ENCODE peak calls at places on chromosomes 16 and 17, in ten cellular contexts. One of them, this sample, is unnamed. For H3K27me3, the result is how much of the 10 kb centered on the place peaks cover.

GRCh38 chr16:10121496-10121895 is 60.7 kb downstream of the GRIN2A start:
- DNase-seq in heart right ventricle: no peak
- DNase-seq in HL-60: no peak
- DNase-seq in MG63: peak
- DNase-seq in tibial nerve: no peak
- DNase-seq in thoracic aorta: no peak
- DNase-seq in heart left ventricle: no peak
- DNase-seq in tibial artery: no peak
- DNase-seq in CD8-positive, alpha-beta memory T cell: no peak
- DNase-seq in IMR-90: peak
- DNase-seq in this sample: no peak

GRCh38 chr17:80941743-80942211 is 49.9 kb upstream of the CHMP6 start:
- DNase-seq in heart right ventricle: peak
- DNase-seq in HL-60: no peak
- DNase-seq in MG63: no peak
- DNase-seq in tibial nerve: no peak
- DNase-seq in thoracic aorta: no peak
- DNase-seq in heart left ventricle: peak
- DNase-seq in tibial artery: peak
- DNase-seq in CD8-positive, alpha-beta memory T cell: no peak
- DNase-seq in IMR-90: peak
- DNase-seq in this sample: no peak

GRCh38 chr17:27559996-27560481 is 70.9 kb upstream of the LGALS9 start:
- DNase-seq in heart right ventricle: peak
- DNase-seq in HL-60: no peak
- DNase-seq in MG63: peak
- DNase-seq in tibial nerve: peak
- DNase-seq in thoracic aorta: no peak
- DNase-seq in heart left ventricle: peak
- DNase-seq in tibial artery: peak
- DNase-seq in CD8-positive, alpha-beta memory T cell: no peak
- DNase-seq in IMR-90: peak
- DNase-seq in this sample: peak

GRCh38 chr17:64964796-64965195 is 45.5 kb upstream of the LRRC37A3 start:
- DNase-seq in heart right ventricle: no peak
- DNase-seq in HL-60: no peak
- DNase-seq in MG63: no peak
- DNase-seq in tibial nerve: no peak
- DNase-seq in thoracic aorta: no peak
- DNase-seq in heart left ventricle: no peak
- DNase-seq in tibial artery: no peak
- DNase-seq in CD8-positive, alpha-beta memory T cell: no peak
- DNase-seq in IMR-90: no peak
- DNase-seq in this sample: no peak

GRCh38 chr17:35872581-35872980 is 3.9 kb upstream of the HEATR9 start:
- DNase-seq in heart right ventricle: no peak
- DNase-seq in HL-60: no peak
- DNase-seq in MG63: no peak
- DNase-seq in tibial nerve: no peak
- DNase-seq in thoracic aorta: no peak
- DNase-seq in heart left ventricle: no peak
- DNase-seq in tibial artery: no peak
- DNase-seq in CD8-positive, alpha-beta memory T cell: no peak
- DNase-seq in IMR-90: no peak
- DNase-seq in this sample: no peak

GRCh38 chr17:17776889-17777288 is 59.9 kb downstream of the SREBF1 start:
- DNase-seq in heart right ventricle: no peak
- DNase-seq in HL-60: no peak
- DNase-seq in MG63: no peak
- DNase-seq in tibial nerve: no peak
- DNase-seq in thoracic aorta: no peak
- DNase-seq in heart left ventricle: no peak
- DNase-seq in tibial artery: no peak
- DNase-seq in CD8-positive, alpha-beta memory T cell: no peak
- DNase-seq in IMR-90: no peak
- DNase-seq in this sample: no peak

GRCh38 chr17:76641501-76641900 is 2.1 kb downstream of the ST6GALNAC1 start:
- DNase-seq in heart right ventricle: no peak
- DNase-seq in HL-60: no peak
- DNase-seq in MG63: no peak
- DNase-seq in tibial nerve: no peak
- DNase-seq in thoracic aorta: no peak
- DNase-seq in heart left ventricle: no peak
- DNase-seq in tibial artery: no peak
- DNase-seq in CD8-positive, alpha-beta memory T cell: no peak
- DNase-seq in IMR-90: no peak
- DNase-seq in this sample: no peak

GRCh38 chr16:85484337-85485295 is 128.5 kb upstream of the GSE1 start:
- DNase-seq in heart right ventricle: no peak
- DNase-seq in HL-60: no peak
- DNase-seq in MG63: no peak
- DNase-seq in tibial nerve: no peak
- DNase-seq in thoracic aorta: no peak
- DNase-seq in heart left ventricle: no peak
- DNase-seq in tibial artery: no peak
- DNase-seq in CD8-positive, alpha-beta memory T cell: no peak
- DNase-seq in IMR-90: no peak
- DNase-seq in this sample: no peak

GRCh38 chr16:23339781-23340180 is 37.7 kb downstream of the SCNN1B start:
- DNase-seq in heart right ventricle: no peak
- DNase-seq in HL-60: no peak
- DNase-seq in MG63: no peak
- DNase-seq in tibial nerve: no peak
- DNase-seq in thoracic aorta: no peak
- DNase-seq in heart left ventricle: no peak
- DNase-seq in tibial artery: no peak
- DNase-seq in CD8-positive, alpha-beta memory T cell: no peak
- DNase-seq in IMR-90: no peak
- DNase-seq in this sample: no peak

GRCh38 chr17:27603870-27604794 is 26.9 kb upstream of the LGALS9 start:
- DNase-seq in heart right ventricle: no peak
- DNase-seq in HL-60: no peak
- DNase-seq in MG63: no peak
- DNase-seq in tibial nerve: no peak
- DNase-seq in thoracic aorta: no peak
- DNase-seq in heart left ventricle: no peak
- DNase-seq in tibial artery: no peak
- DNase-seq in CD8-positive, alpha-beta memory T cell: no peak
- DNase-seq in IMR-90: no peak
- DNase-seq in this sample: no peak

GRCh38 chr17:77833769-77834168 is 124.7 kb upstream of the TNRC6C start:
- DNase-seq in heart right ventricle: no peak
- DNase-seq in HL-60: no peak
- DNase-seq in MG63: no peak
- DNase-seq in tibial nerve: no peak
- DNase-seq in thoracic aorta: no peak
- DNase-seq in heart left ventricle: no peak
- DNase-seq in tibial artery: no peak
- DNase-seq in CD8-positive, alpha-beta memory T cell: no peak
- DNase-seq in IMR-90: no peak
- DNase-seq in this sample: no peak

GRCh38 chr16:86566601-86566965 is at the start of gene FOXC2:
- DNase-seq in heart right ventricle: peak
- DNase-seq in HL-60: no peak
- DNase-seq in MG63: peak
- DNase-seq in tibial nerve: peak
- DNase-seq in thoracic aorta: peak
- DNase-seq in heart left ventricle: peak
- DNase-seq in tibial artery: peak
- DNase-seq in CD8-positive, alpha-beta memory T cell: peak
- DNase-seq in IMR-90: peak
- DNase-seq in this sample: peak
- H3K4me3 ChIP-seq in heart right ventricle: peak
- H3K4me3 ChIP-seq in HL-60: no peak
- H3K4me3 ChIP-seq in MG63: peak
- H3K4me3 ChIP-seq in tibial nerve: peak
- H3K4me3 ChIP-seq in thoracic aorta: peak
- H3K4me3 ChIP-seq in heart left ventricle: peak
- H3K4me3 ChIP-seq in tibial artery: peak
- H3K4me3 ChIP-seq in CD8-positive, alpha-beta memory T cell: no peak
- H3K4me3 ChIP-seq in IMR-90: peak
- H3K4me3 ChIP-seq in this sample: peak

DNA sequence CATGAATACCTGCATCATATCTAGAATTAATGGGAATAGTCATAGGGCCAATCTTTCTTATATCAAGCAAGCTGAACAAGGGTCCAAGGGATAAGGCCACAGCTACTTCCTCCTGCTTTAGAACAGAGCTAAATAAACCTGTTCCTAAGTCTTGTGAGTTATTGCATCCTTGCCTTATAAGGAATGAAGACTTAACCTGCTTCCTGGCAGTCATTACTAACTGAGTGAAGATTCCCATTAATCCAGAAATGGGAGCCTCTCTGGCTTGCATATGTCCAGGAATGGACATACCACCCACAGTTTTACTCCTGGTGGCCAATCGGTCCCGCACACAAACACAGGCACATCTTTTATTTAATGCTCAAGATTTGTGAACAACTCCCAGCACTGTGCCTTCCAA is 35.9 kb upstream of the SKAP1 start:
- DNase-seq in heart right ventricle: no peak
- DNase-seq in HL-60: no peak
- DNase-seq in MG63: no peak
- DNase-seq in tibial nerve: no peak
- DNase-seq in thoracic aorta: no peak
- DNase-seq in heart left ventricle: no peak
- DNase-seq in tibial artery: no peak
- DNase-seq in CD8-positive, alpha-beta memory T cell: no peak
- DNase-seq in IMR-90: no peak
- DNase-seq in this sample: no peak
- H3K27me3 ChIP-seq in heart right ventricle: under half
- H3K27me3 ChIP-seq in HL-60: under half
- H3K27me3 ChIP-seq in MG63: under half
- H3K27me3 ChIP-seq in tibial nerve: under half
- H3K27me3 ChIP-seq in thoracic aorta: under half
- H3K27me3 ChIP-seq in heart left ventricle: under half
- H3K27me3 ChIP-seq in tibial artery: half or more
- H3K27me3 ChIP-seq in CD8-positive, alpha-beta memory T cell: under half
- H3K27me3 ChIP-seq in IMR-90: under half
- H3K27me3 ChIP-seq in this sample: under half

GRCh38 chr17:4585203-4585939 is 1.0 kb downstream of the SMTNL2 start:
- DNase-seq in heart right ventricle: no peak
- DNase-seq in HL-60: no peak
- DNase-seq in MG63: no peak
- DNase-seq in tibial nerve: no peak
- DNase-seq in thoracic aorta: no peak
- DNase-seq in heart left ventricle: no peak
- DNase-seq in tibial artery: no peak
- DNase-seq in CD8-positive, alpha-beta memory T cell: no peak
- DNase-seq in IMR-90: no peak
- DNase-seq in this sample: no peak
- H3K4me3 ChIP-seq in heart right ventricle: peak
- H3K4me3 ChIP-seq in HL-60: no peak
- H3K4me3 ChIP-seq in MG63: no peak
- H3K4me3 ChIP-seq in tibial nerve: no peak
- H3K4me3 ChIP-seq in thoracic aorta: no peak
- H3K4me3 ChIP-seq in heart left ventricle: peak
- H3K4me3 ChIP-seq in tibial artery: peak
- H3K4me3 ChIP-seq in CD8-positive, alpha-beta memory T cell: no peak
- H3K4me3 ChIP-seq in IMR-90: no peak
- H3K4me3 ChIP-seq in this sample: no peak

GRCh38 chr17:40005527-40005926 is 9.7 kb upstream of the CSF3 start:
- DNase-seq in heart right ventricle: no peak
- DNase-seq in HL-60: no peak
- DNase-seq in MG63: no peak
- DNase-seq in tibial nerve: no peak
- DNase-seq in thoracic aorta: no peak
- DNase-seq in heart left ventricle: no peak
- DNase-seq in tibial artery: no peak
- DNase-seq in CD8-positive, alpha-beta memory T cell: no peak
- DNase-seq in IMR-90: no peak
- DNase-seq in this sample: no peak

GRCh38 chr17:40004712-40005111 is 10.5 kb upstream of the CSF3 start:
- DNase-seq in heart right ventricle: no peak
- DNase-seq in HL-60: no peak
- DNase-seq in MG63: no peak
- DNase-seq in tibial nerve: no peak
- DNase-seq in thoracic aorta: no peak
- DNase-seq in heart left ventricle: no peak
- DNase-seq in tibial artery: no peak
- DNase-seq in CD8-positive, alpha-beta memory T cell: no peak
- DNase-seq in IMR-90: no peak
- DNase-seq in this sample: no peak

GRCh38 chr17:39999067-39999466 is 16.2 kb upstream of the CSF3 start:
- DNase-seq in heart right ventricle: no peak
- DNase-seq in HL-60: no peak
- DNase-seq in MG63: no peak
- DNase-seq in tibial nerve: no peak
- DNase-seq in thoracic aorta: no peak
- DNase-seq in heart left ventricle: no peak
- DNase-seq in tibial artery: no peak
- DNase-seq in CD8-positive, alpha-beta memory T cell: no peak
- DNase-seq in IMR-90: peak
- DNase-seq in this sample: no peak

GRCh38 chr17:40000161-40000560 is 15.1 kb upstream of the CSF3 start:
- DNase-seq in heart right ventricle: no peak
- DNase-seq in HL-60: no peak
- DNase-seq in MG63: no peak
- DNase-seq in tibial nerve: no peak
- DNase-seq in thoracic aorta: no peak
- DNase-seq in heart left ventricle: no peak
- DNase-seq in tibial artery: no peak
- DNase-seq in CD8-positive, alpha-beta memory T cell: no peak
- DNase-seq in IMR-90: no peak
- DNase-seq in this sample: no peak

DNA sequence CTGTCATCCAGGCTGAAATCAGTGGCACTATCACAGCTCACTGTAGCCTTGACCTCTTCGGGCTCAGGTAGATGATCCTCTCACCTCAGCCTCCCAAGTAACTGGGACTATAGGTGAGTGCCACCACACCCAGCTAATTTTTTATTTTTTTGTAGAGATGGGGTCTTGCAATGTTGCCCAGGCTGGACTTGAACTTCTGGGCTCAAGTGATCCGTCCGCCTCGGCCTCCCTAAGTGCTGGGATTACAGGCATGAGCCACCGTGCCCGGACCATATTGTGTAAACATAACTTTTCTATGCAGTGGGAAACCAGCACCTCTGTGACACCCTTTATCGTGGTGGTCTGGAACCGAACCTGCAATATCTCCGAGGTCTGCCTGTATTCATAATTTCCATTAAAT is 11.2 kb upstream of the CSF3 start:
- DNase-seq in heart right ventricle: no peak
- DNase-seq in HL-60: no peak
- DNase-seq in MG63: no peak
- DNase-seq in tibial nerve: no peak
- DNase-seq in thoracic aorta: no peak
- DNase-seq in heart left ventricle: no peak
- DNase-seq in tibial artery: no peak
- DNase-seq in CD8-positive, alpha-beta memory T cell: no peak
- DNase-seq in IMR-90: no peak
- DNase-seq in this sample: no peak
- H3K27me3 ChIP-seq in heart right ventricle: under half
- H3K27me3 ChIP-seq in HL-60: under half
- H3K27me3 ChIP-seq in MG63: under half
- H3K27me3 ChIP-seq in tibial nerve: under half
- H3K27me3 ChIP-seq in thoracic aorta: under half
- H3K27me3 ChIP-seq in heart left ventricle: under half
- H3K27me3 ChIP-seq in tibial artery: under half
- H3K27me3 ChIP-seq in CD8-positive, alpha-beta memory T cell: under half
- H3K27me3 ChIP-seq in IMR-90: under half
- H3K27me3 ChIP-seq in this sample: under half

GRCh38 chr17:30519707-30520106 is 42.5 kb downstream of the GOSR1 start:
- DNase-seq in heart right ventricle: no peak
- DNase-seq in HL-60: no peak
- DNase-seq in MG63: no peak
- DNase-seq in tibial nerve: no peak
- DNase-seq in thoracic aorta: no peak
- DNase-seq in heart left ventricle: no peak
- DNase-seq in tibial artery: no peak
- DNase-seq in CD8-positive, alpha-beta memory T cell: no peak
- DNase-seq in IMR-90: peak
- DNase-seq in this sample: no peak
- H3K4me3 ChIP-seq in heart right ventricle: no peak
- H3K4me3 ChIP-seq in HL-60: no peak
- H3K4me3 ChIP-seq in MG63: peak
- H3K4me3 ChIP-seq in tibial nerve: no peak
- H3K4me3 ChIP-seq in thoracic aorta: peak
- H3K4me3 ChIP-seq in heart left ventricle: no peak
- H3K4me3 ChIP-seq in tibial artery: no peak
- H3K4me3 ChIP-seq in CD8-positive, alpha-beta memory T cell: no peak
- H3K4me3 ChIP-seq in IMR-90: no peak
- H3K4me3 ChIP-seq in this sample: no peak